ENCODE peak calls at places on chromosomes 4 and X, in five cellular contexts. V is progenitor cell of endocrine pancreas, B is OCI-LY7, O is prostate gland, N is heart right ventricle. P is an unnamed sample.

GRCh38 chrX:110286126-110286525 is 31.8 kb downstream of the AMMECR1 start:
- DNase-seq in V (no peak), B (no peak), O (no peak), N (no peak), P (no peak)

GRCh38 chrX:120453985-120454384 is 15.1 kb downstream of the LAMP2 start:
- DNase-seq in V (no peak), B (no peak), O (no peak), N (no peak), P (no peak)

GRCh38 chr4:174189392-174190029 is 94.0 kb downstream of the FBXO8 start:
- DNase-seq in V (no peak), B (no peak), O (no peak), N (no peak), P (no peak)

GRCh38 chr4:41927761-41928499 is 7.3 kb upstream of the TMEM33 start:
- DNase-seq in V (no peak), B (no peak), O (no peak), N (no peak), P (no peak)

GRCh38 chr4:27779827-27780226 is 919.2 kb downstream of the STIM2 start:
- DNase-seq in V (no peak), B (no peak), O (no peak), N (no peak), P (no peak)

GRCh38 chrX:150363561-150364346 is 637 bp downstream of the MAMLD1 start:
- DNase-seq in V (no peak), B (no peak), O (no peak), N (peak; percentile 22), P (peak; percentile 49)

GRCh38 chr4:127604949-127605709 is 27.6 kb upstream of the INTU start:
- DNase-seq in V (no peak), B (peak; percentile 30), O (no peak), N (no peak), P (no peak)

GRCh38 chrX:129961180-129962083 is 21.0 kb upstream of the BCORL1 start:
- DNase-seq in V (peak; percentile 27), B (peak; percentile 88), O (peak; percentile 50), N (peak; percentile 54), P (peak; percentile 80)

GRCh38 chr4:73439991-73440390 is 4.0 kb downstream of the AFP start:
- DNase-seq in V (no peak), B (no peak), O (no peak), N (no peak), P (no peak)

GRCh38 chr4:89300490-89300889 is 7.1 kb downstream of the GPRIN3 start:
- DNase-seq in V (no peak), B (no peak), O (no peak), N (no peak), P (no peak)

GRCh38 chr4:89298160-89298559 is 9.4 kb downstream of the GPRIN3 start:
- DNase-seq in V (no peak), B (peak; percentile 90), O (no peak), N (no peak), P (no peak)

GRCh38 chr4:89299153-89299789 is 8.3 kb downstream of the GPRIN3 start:
- DNase-seq in V (no peak), B (peak; percentile 62), O (no peak), N (no peak), P (peak; percentile 33)

GRCh38 chr4:89300060-89300459 is 7.5 kb downstream of the GPRIN3 start:
- DNase-seq in V (no peak), B (no peak), O (no peak), N (no peak), P (no peak)

GRCh38 chr4:89298788-89299152 is 8.8 kb downstream of the GPRIN3 start:
- DNase-seq in V (no peak), B (peak; percentile 76), O (no peak), N (no peak), P (no peak)
- TF ChIP-seq CTCF in V (no peak), B (no peak), O (no peak), N (no peak), P (no peak)

GRCh38 chr4:40736910-40737309 is 12.8 kb upstream of the NSUN7 start:
- DNase-seq in V (no peak), B (peak; percentile 52), O (no peak), N (no peak), P (no peak)
- TF ChIP-seq CTCF in V (peak; percentile 24), B (peak; percentile 79), O (peak; percentile 47), N (peak; percentile 19), P (peak; percentile 33)

GRCh38 chr4:139030614-139031235 is 15.1 kb downstream of the NOCT start:
- DNase-seq in V (peak; percentile 51), B (peak; percentile 86), O (peak; percentile 82), N (no peak), P (peak; percentile 81)

GRCh38 chr4:139025841-139026240 is 10.3 kb downstream of the NOCT start:
- DNase-seq in V (no peak), B (no peak), O (no peak), N (no peak), P (no peak)

GRCh38 chr4:139028191-139028661 is 12.6 kb downstream of the NOCT start:
- DNase-seq in V (no peak), B (no peak), O (no peak), N (peak; percentile 63), P (peak; percentile 89)

GRCh38 chr4:139024686-139025085 is 9.1 kb downstream of the NOCT start:
- DNase-seq in V (no peak), B (no peak), O (no peak), N (no peak), P (no peak)

DNA sequence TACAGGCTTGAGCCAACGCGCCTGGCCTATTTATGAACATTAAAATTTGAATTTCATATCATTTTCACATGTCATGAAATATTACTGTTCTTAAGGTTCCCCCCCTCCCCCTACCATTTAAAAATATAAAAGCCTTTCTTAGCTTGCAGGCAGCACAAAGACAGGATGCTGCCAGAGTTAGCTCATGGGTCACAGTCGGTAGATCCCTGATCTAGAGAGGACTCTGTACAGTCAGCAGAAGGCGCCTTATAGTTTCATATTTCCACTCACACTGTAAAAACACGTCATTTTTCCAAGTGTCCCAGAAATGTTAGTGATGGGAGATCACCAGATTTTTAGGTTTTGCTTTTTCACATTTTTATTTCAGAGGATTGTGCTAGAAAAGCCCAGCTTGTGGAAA is 12.2 kb downstream of the NOCT start:
- DNase-seq in V (no peak), B (no peak), O (no peak), N (no peak), P (no peak)
- TF ChIP-seq CTCF in V (no peak), B (no peak), O (no peak), N (no peak), P (no peak)

DNA sequence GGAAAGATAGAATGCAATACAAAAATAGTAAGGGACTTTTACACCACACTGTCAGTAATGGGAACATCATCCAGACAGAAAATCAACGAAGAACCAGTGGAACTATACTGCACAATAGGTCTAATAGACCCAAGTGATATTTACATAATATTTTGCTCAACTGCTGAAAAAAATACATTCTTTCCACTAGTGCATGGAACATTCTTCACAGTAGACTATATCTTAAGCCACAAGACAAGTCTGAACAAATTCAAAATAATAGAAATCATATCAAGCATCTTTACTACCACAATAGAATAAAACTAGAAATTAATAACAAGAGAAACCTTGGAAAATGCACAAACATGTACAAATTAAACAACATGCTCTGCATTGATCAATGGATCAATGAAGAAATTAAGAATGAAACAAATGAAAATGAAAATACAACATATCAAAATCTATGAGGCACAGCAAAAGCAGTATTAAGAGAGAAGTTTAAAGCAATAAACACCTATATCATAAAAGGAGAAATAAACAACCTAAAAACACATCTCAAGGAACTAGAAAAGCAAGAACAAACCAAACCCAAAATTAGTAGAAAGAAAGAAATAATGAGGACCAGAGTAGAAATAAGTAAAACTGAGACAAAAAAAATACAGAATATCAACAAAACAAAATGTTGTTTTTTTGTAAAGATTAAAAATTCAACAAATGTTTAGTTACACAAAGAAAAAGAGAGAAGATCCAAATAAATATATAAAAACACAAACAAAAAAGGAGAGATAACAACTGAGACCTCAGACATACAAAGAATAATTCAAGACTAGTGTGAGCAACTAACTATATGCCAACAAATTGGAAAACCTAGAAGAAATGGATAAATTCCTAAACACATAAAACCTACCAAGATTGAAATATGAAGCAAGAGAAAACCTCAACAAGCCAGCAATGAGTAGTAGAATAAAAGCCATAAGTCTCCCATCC is 51.5 kb upstream of the ANTXR2 start:
- DNase-seq in V (no peak), B (no peak), O (no peak), N (no peak), P (no peak)
- TF ChIP-seq CTCF in V (no peak), B (no peak), O (no peak), N (no peak), P (no peak)

DNA sequence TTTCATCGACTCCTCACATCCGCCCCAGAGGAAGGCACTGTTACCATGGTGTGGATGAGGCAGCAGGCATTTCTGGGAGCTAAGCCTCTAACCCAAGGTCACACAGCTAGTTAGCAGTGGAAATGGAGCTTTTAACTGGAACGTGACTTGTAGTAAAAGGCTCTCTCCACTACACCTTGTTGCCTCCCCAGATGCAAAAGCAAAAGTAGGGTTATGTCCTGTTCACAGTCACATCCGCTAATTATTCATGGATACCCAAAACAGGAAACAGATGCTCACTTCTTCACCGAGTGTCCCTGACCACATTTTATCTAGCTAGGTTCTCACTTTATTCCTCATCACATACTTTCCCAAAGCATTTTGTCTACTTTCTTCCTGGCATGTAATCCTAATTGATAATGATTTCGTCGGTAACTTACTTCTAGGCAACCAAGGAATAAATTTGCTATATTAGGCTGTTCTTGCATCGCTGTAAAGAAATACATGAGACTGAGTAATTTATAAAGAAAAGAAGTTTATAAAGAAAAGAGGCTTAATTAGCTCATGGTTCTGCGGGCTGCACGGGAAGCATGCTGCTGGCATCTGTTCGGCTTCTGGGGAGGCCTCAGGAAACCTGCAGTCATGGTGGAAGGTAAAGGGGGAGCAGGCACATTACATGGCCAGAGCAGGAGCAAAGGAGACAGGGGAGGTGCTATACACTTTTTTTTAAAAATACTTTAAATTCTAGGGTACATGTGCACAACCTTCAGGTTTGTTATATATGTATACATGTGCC is 290.1 kb downstream of the STK32B start:
- DNase-seq in V (no peak), B (no peak), O (no peak), N (no peak), P (no peak)
- TF ChIP-seq CTCF in V (no peak), B (no peak), O (no peak), N (no peak), P (no peak)

GRCh38 chrX:153709726-153710674 is 14.2 kb downstream of the BCAP31 start:
- DNase-seq in V (no peak), B (no peak), O (no peak), N (no peak), P (no peak)

GRCh38 chrX:153706799-153707198 is 17.4 kb downstream of the BCAP31 start:
- DNase-seq in V (no peak), B (no peak), O (no peak), N (no peak), P (no peak)

GRCh38 chrX:153707406-153707805 is 16.8 kb downstream of the BCAP31 start:
- DNase-seq in V (no peak), B (no peak), O (no peak), N (no peak), P (no peak)

GRCh38 chrX:153704021-153704526 is 16.3 kb downstream of the SLC6A8 start:
- DNase-seq in V (no peak), B (no peak), O (peak; percentile 17), N (no peak), P (no peak)

DNA sequence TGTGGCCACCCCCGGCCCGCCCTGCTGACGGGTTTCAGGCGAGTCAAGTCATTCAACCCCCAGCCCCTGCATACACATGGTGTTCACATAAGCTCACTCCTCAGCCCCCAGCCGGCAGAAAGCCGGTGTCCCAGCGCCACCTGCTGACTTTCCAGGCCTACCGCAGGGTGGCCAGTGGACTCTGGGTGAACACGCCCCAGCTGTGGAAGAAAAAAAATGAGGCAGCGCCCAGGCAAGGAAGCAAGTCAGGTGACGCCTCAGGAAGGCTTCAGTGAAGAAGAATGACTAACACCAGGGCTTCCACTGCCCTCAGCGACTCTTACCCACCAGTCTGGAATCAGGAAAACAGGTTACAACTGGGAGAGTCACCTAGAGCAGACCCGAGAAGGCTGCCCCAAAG is 15.8 kb downstream of the BCAP31 start:
- DNase-seq in V (peak; percentile 56), B (peak; percentile 31), O (peak; percentile 64), N (peak; percentile 60), P (peak; percentile 82)
- TF ChIP-seq CTCF in V (peak; percentile 63), B (peak; percentile 63), O (peak; percentile 78), N (peak; percentile 58), P (peak; percentile 76)

GRCh38 chrX:111869639-111870034 is 6.3 kb upstream of the TRPC5OS start:
- DNase-seq in V (peak; percentile 24), B (peak; percentile 28), O (peak; percentile 17), N (no peak), P (peak; percentile 44)
- TF ChIP-seq CTCF in V (peak; percentile 89), B (peak; percentile 73), O (peak; percentile 57), N (peak; percentile 74), P (peak; percentile 67)